ENCODE peak calls at places on chromosomes 2 and 18, in ten cellular contexts. One of them, this sample, is unnamed.

GRCh38 chr2:28391564-28392296 is 928 bp upstream of the FOSL2 start:
- DNase-seq in breast epithelium: peak; percentile 94
- DNase-seq in H1: no peak
- DNase-seq in Panc1: peak; percentile 69
- DNase-seq in stomach: peak; percentile 93
- DNase-seq in transverse colon: peak; percentile 98
- DNase-seq in suprapubic skin: peak; percentile 98
- DNase-seq in K562: peak; percentile 67
- DNase-seq in HL-60: peak; percentile 86
- DNase-seq in GM23338: peak; percentile 80
- DNase-seq in this sample: peak; percentile 94

GRCh38 chr2:62787381-62787780 is 81.9 kb downstream of the EHBP1 start:
- DNase-seq in breast epithelium: no peak
- DNase-seq in H1: no peak
- DNase-seq in Panc1: peak; percentile 24
- DNase-seq in stomach: no peak
- DNase-seq in transverse colon: no peak
- DNase-seq in suprapubic skin: no peak
- DNase-seq in K562: peak; percentile 14
- DNase-seq in HL-60: peak; percentile 20
- DNase-seq in GM23338: peak; percentile 25
- DNase-seq in this sample: no peak

GRCh38 chr2:152335851-152336102 is 803 bp downstream of the FMNL2 start:
- DNase-seq in breast epithelium: no peak
- DNase-seq in H1: no peak
- DNase-seq in Panc1: no peak
- DNase-seq in stomach: no peak
- DNase-seq in transverse colon: no peak
- DNase-seq in suprapubic skin: no peak
- DNase-seq in K562: no peak
- DNase-seq in HL-60: no peak
- DNase-seq in GM23338: no peak
- DNase-seq in this sample: peak; percentile 80

GRCh38 chr2:218010116-218010837 is 7.5 kb upstream of the TNS1 start:
- DNase-seq in breast epithelium: no peak
- DNase-seq in H1: no peak
- DNase-seq in Panc1: no peak
- DNase-seq in stomach: peak; percentile 65
- DNase-seq in transverse colon: peak; percentile 50
- DNase-seq in suprapubic skin: no peak
- DNase-seq in K562: peak; percentile 58
- DNase-seq in HL-60: no peak
- DNase-seq in GM23338: peak; percentile 59
- DNase-seq in this sample: peak; percentile 85

GRCh38 chr2:109440507-109441156 is 173.1 kb downstream of the SEPTIN10 start:
- DNase-seq in breast epithelium: no peak
- DNase-seq in H1: no peak
- DNase-seq in Panc1: no peak
- DNase-seq in stomach: no peak
- DNase-seq in transverse colon: no peak
- DNase-seq in suprapubic skin: no peak
- DNase-seq in K562: no peak
- DNase-seq in HL-60: peak; percentile 23
- DNase-seq in GM23338: no peak
- DNase-seq in this sample: no peak

GRCh38 chr18:3037423-3037915 is 24.5 kb upstream of the LPIN2 start:
- DNase-seq in breast epithelium: peak; percentile 50
- DNase-seq in H1: no peak
- DNase-seq in Panc1: peak; percentile 88
- DNase-seq in stomach: peak; percentile 60
- DNase-seq in transverse colon: peak; percentile 41
- DNase-seq in suprapubic skin: no peak
- DNase-seq in K562: peak; percentile 73
- DNase-seq in HL-60: peak; percentile 79
- DNase-seq in GM23338: no peak
- DNase-seq in this sample: no peak

GRCh38 chr18:40121001-40121400 is 1834.0 kb upstream of the PIK3C3 start:
- DNase-seq in breast epithelium: no peak
- DNase-seq in H1: no peak
- DNase-seq in Panc1: no peak
- DNase-seq in stomach: no peak
- DNase-seq in transverse colon: no peak
- DNase-seq in suprapubic skin: no peak
- DNase-seq in K562: no peak
- DNase-seq in HL-60: no peak
- DNase-seq in GM23338: no peak
- DNase-seq in this sample: no peak

GRCh38 chr2:215668329-215668728 is 232.5 kb upstream of the FN1 start:
- DNase-seq in breast epithelium: no peak
- DNase-seq in H1: no peak
- DNase-seq in Panc1: no peak
- DNase-seq in stomach: no peak
- DNase-seq in transverse colon: no peak
- DNase-seq in suprapubic skin: no peak
- DNase-seq in K562: no peak
- DNase-seq in HL-60: no peak
- DNase-seq in GM23338: no peak
- DNase-seq in this sample: no peak

GRCh38 chr2:54632733-54633692 is 90.4 kb upstream of the EML6 start:
- DNase-seq in breast epithelium: no peak
- DNase-seq in H1: no peak
- DNase-seq in Panc1: no peak
- DNase-seq in stomach: no peak
- DNase-seq in transverse colon: no peak
- DNase-seq in suprapubic skin: no peak
- DNase-seq in K562: no peak
- DNase-seq in HL-60: no peak
- DNase-seq in GM23338: no peak
- DNase-seq in this sample: no peak

GRCh38 chr2:168120730-168121129 is 126.7 kb downstream of the STK39 start:
- DNase-seq in breast epithelium: no peak
- DNase-seq in H1: no peak
- DNase-seq in Panc1: no peak
- DNase-seq in stomach: no peak
- DNase-seq in transverse colon: no peak
- DNase-seq in suprapubic skin: no peak
- DNase-seq in K562: no peak
- DNase-seq in HL-60: no peak
- DNase-seq in GM23338: no peak
- DNase-seq in this sample: no peak

GRCh38 chr2:168116448-168116847 is 130.9 kb downstream of the STK39 start:
- DNase-seq in breast epithelium: no peak
- DNase-seq in H1: no peak
- DNase-seq in Panc1: no peak
- DNase-seq in stomach: no peak
- DNase-seq in transverse colon: no peak
- DNase-seq in suprapubic skin: no peak
- DNase-seq in K562: no peak
- DNase-seq in HL-60: no peak
- DNase-seq in GM23338: peak; percentile 80
- DNase-seq in this sample: no peak

GRCh38 chr2:168118733-168119518 is 128.5 kb downstream of the STK39 start:
- DNase-seq in breast epithelium: no peak
- DNase-seq in H1: no peak
- DNase-seq in Panc1: peak; percentile 30
- DNase-seq in stomach: no peak
- DNase-seq in transverse colon: no peak
- DNase-seq in suprapubic skin: no peak
- DNase-seq in K562: peak; percentile 32
- DNase-seq in HL-60: peak; percentile 57
- DNase-seq in GM23338: peak; percentile 95
- DNase-seq in this sample: no peak

GRCh38 chr2:168120310-168120709 is 127.1 kb downstream of the STK39 start:
- DNase-seq in breast epithelium: no peak
- DNase-seq in H1: no peak
- DNase-seq in Panc1: no peak
- DNase-seq in stomach: no peak
- DNase-seq in transverse colon: no peak
- DNase-seq in suprapubic skin: no peak
- DNase-seq in K562: no peak
- DNase-seq in HL-60: no peak
- DNase-seq in GM23338: no peak
- DNase-seq in this sample: no peak

DNA sequence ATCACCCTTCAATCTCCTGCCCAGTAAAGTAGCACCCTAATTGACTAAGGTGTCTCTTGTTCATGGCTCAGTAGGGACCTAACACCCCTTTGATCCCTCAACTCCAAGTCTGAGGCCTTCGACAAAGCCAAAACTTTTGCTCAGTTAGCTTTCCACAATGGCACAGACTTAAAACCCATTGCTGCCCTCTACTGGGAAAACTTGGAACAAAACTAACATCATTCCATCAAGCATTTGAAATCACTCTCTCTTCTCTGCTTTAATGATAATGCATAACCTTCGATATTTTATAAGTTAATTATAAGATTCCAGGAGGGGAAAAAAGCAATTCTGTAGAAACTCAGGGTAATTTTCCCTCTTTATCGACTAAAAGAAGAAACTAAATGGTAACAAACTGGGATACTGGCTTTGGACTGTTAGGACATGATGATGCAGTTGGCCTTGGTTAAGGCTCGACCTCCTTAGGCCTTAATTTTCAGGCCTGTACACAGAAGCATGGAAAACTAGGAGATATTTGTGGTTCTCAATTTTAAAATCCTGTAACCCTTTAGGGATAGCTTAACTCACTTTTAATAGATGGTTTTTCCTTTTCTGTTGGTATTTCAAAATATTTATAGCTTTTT is 127.8 kb downstream of the STK39 start:
- DNase-seq in breast epithelium: no peak
- DNase-seq in H1: no peak
- DNase-seq in Panc1: peak; percentile 41
- DNase-seq in stomach: no peak
- DNase-seq in transverse colon: no peak
- DNase-seq in suprapubic skin: no peak
- DNase-seq in K562: peak; percentile 24
- DNase-seq in HL-60: peak; percentile 37
- DNase-seq in GM23338: peak; percentile 90
- DNase-seq in this sample: no peak
- TF ChIP-seq CTCF in breast epithelium: no peak
- TF ChIP-seq CTCF in H1: peak; percentile 67
- TF ChIP-seq CTCF in Panc1: peak; percentile 66
- TF ChIP-seq CTCF in stomach: no peak
- TF ChIP-seq CTCF in transverse colon: peak; percentile 42
- TF ChIP-seq CTCF in suprapubic skin: no peak
- TF ChIP-seq CTCF in K562: peak; percentile 75
- TF ChIP-seq CTCF in HL-60: peak; percentile 23
- TF ChIP-seq CTCF in GM23338: peak; percentile 70
- TF ChIP-seq CTCF in this sample: peak; percentile 49

GRCh38 chr2:187547353-187547979 is 6.8 kb downstream of the TFPI start:
- DNase-seq in breast epithelium: no peak
- DNase-seq in H1: no peak
- DNase-seq in Panc1: no peak
- DNase-seq in stomach: no peak
- DNase-seq in transverse colon: peak; percentile 32
- DNase-seq in suprapubic skin: no peak
- DNase-seq in K562: peak; percentile 71
- DNase-seq in HL-60: peak; percentile 30
- DNase-seq in GM23338: no peak
- DNase-seq in this sample: no peak

GRCh38 chr2:187550797-187551306 is 3.4 kb downstream of the TFPI start:
- DNase-seq in breast epithelium: no peak
- DNase-seq in H1: no peak
- DNase-seq in Panc1: no peak
- DNase-seq in stomach: no peak
- DNase-seq in transverse colon: no peak
- DNase-seq in suprapubic skin: no peak
- DNase-seq in K562: no peak
- DNase-seq in HL-60: no peak
- DNase-seq in GM23338: no peak
- DNase-seq in this sample: no peak

GRCh38 chr2:187549951-187550555 is 4.2 kb downstream of the TFPI start:
- DNase-seq in breast epithelium: no peak
- DNase-seq in H1: no peak
- DNase-seq in Panc1: no peak
- DNase-seq in stomach: no peak
- DNase-seq in transverse colon: no peak
- DNase-seq in suprapubic skin: no peak
- DNase-seq in K562: no peak
- DNase-seq in HL-60: no peak
- DNase-seq in GM23338: no peak
- DNase-seq in this sample: no peak

GRCh38 chr2:187548658-187549057 is 5.6 kb downstream of the TFPI start:
- DNase-seq in breast epithelium: no peak
- DNase-seq in H1: no peak
- DNase-seq in Panc1: no peak
- DNase-seq in stomach: no peak
- DNase-seq in transverse colon: no peak
- DNase-seq in suprapubic skin: no peak
- DNase-seq in K562: no peak
- DNase-seq in HL-60: no peak
- DNase-seq in GM23338: no peak
- DNase-seq in this sample: no peak

DNA sequence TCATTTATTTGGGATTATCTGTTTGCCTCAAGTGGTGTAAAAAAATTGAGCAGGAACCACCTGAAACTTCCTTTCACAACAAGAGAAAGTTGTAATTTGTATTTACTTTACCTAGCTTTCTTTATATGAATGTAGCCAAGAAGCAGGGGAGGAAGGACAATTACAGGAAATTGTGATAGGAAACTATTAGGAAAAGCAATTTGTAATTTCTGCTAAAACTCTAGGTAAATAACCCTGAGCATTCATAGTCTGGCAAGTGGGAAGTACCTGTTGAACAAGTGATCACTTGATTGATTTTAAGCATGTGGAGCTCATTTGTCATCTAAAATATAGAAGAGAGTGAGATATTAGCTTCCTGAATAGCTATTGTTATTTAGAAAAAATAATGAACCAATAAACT is 5.0 kb downstream of the TFPI start:
- DNase-seq in breast epithelium: no peak
- DNase-seq in H1: no peak
- DNase-seq in Panc1: no peak
- DNase-seq in stomach: no peak
- DNase-seq in transverse colon: no peak
- DNase-seq in suprapubic skin: no peak
- DNase-seq in K562: no peak
- DNase-seq in HL-60: no peak
- DNase-seq in GM23338: no peak
- DNase-seq in this sample: no peak
- TF ChIP-seq POLR2AphosphoS5 in breast epithelium: no peak
- TF ChIP-seq POLR2AphosphoS5 in H1: no peak
- TF ChIP-seq POLR2AphosphoS5 in Panc1: no peak
- TF ChIP-seq POLR2AphosphoS5 in stomach: no peak
- TF ChIP-seq POLR2AphosphoS5 in transverse colon: no peak
- TF ChIP-seq POLR2AphosphoS5 in suprapubic skin: no peak
- TF ChIP-seq POLR2AphosphoS5 in K562: no peak
- TF ChIP-seq POLR2AphosphoS5 in HL-60: no peak
- TF ChIP-seq POLR2AphosphoS5 in GM23338: no peak
- TF ChIP-seq POLR2AphosphoS5 in this sample: no peak

GRCh38 chr2:133266075-133266925 is 302.0 kb downstream of the NCKAP5 start:
- DNase-seq in breast epithelium: no peak
- DNase-seq in H1: no peak
- DNase-seq in Panc1: no peak
- DNase-seq in stomach: peak; percentile 27
- DNase-seq in transverse colon: no peak
- DNase-seq in suprapubic skin: no peak
- DNase-seq in K562: no peak
- DNase-seq in HL-60: no peak
- DNase-seq in GM23338: peak; percentile 86
- DNase-seq in this sample: no peak
- TF ChIP-seq CTCF in breast epithelium: no peak
- TF ChIP-seq CTCF in H1: peak; percentile 71
- TF ChIP-seq CTCF in Panc1: peak; percentile 28
- TF ChIP-seq CTCF in stomach: no peak
- TF ChIP-seq CTCF in transverse colon: no peak
- TF ChIP-seq CTCF in suprapubic skin: no peak
- TF ChIP-seq CTCF in K562: no peak
- TF ChIP-seq CTCF in HL-60: no peak
- TF ChIP-seq CTCF in GM23338: peak; percentile 57
- TF ChIP-seq CTCF in this sample: no peak

GRCh38 chr2:130344578-130344977 is 1.9 kb downstream of the IMP4 start:
- DNase-seq in breast epithelium: no peak
- DNase-seq in H1: no peak
- DNase-seq in Panc1: no peak
- DNase-seq in stomach: no peak
- DNase-seq in transverse colon: no peak
- DNase-seq in suprapubic skin: no peak
- DNase-seq in K562: no peak
- DNase-seq in HL-60: no peak
- DNase-seq in GM23338: no peak
- DNase-seq in this sample: no peak
- TF ChIP-seq POLR2AphosphoS5 in breast epithelium: no peak
- TF ChIP-seq POLR2AphosphoS5 in H1: no peak
- TF ChIP-seq POLR2AphosphoS5 in Panc1: no peak
- TF ChIP-seq POLR2AphosphoS5 in stomach: no peak
- TF ChIP-seq POLR2AphosphoS5 in transverse colon: no peak
- TF ChIP-seq POLR2AphosphoS5 in suprapubic skin: no peak
- TF ChIP-seq POLR2AphosphoS5 in K562: no peak
- TF ChIP-seq POLR2AphosphoS5 in HL-60: no peak
- TF ChIP-seq POLR2AphosphoS5 in GM23338: no peak
- TF ChIP-seq POLR2AphosphoS5 in this sample: no peak